ENCODE peak calls at places on chromosomes 16 and 17, in seven cellular contexts. R, H, B, J, K, D and I are unnamed samples.

GRCh38 chr17:68867759-68868516 is 87.3 kb downstream of the ABCA8 start:
- DNase-seq in R (no peak), H (no peak), B (no peak), J (no peak), K (no peak), D (no peak), I (no peak)

GRCh38 chr17:58153046-58153445 is 4.9 kb downstream of the OR4D1 start:
- DNase-seq in R (no peak), H (no peak), B (no peak), J (no peak), K (no peak), D (no peak), I (no peak)

GRCh38 chr17:55265434-55266021 is 768 bp downstream of the HLF start:
- DNase-seq in R (no peak), H (peak), B (no peak), J (peak), K (no peak), D (no peak), I (peak)

GRCh38 chr17:71845354-71845753 is 275.5 kb upstream of the SOX9 start:
- DNase-seq in R (no peak), H (no peak), B (no peak), J (no peak), K (no peak), D (no peak), I (no peak)

GRCh38 chr16:450385-450784 is 24.9 kb downstream of the RAB11FIP3 start:
- DNase-seq in R (no peak), H (no peak), B (no peak), J (no peak), K (no peak), D (no peak), I (peak)

GRCh38 chr16:528111-529011 is 849 bp downstream of the CAPN15 start:
- DNase-seq in R (peak), H (no peak), B (no peak), J (peak), K (no peak), D (peak), I (no peak)

GRCh38 chr16:55136356-55136755 is 187.6 kb upstream of the IRX6 start:
- DNase-seq in R (no peak), H (no peak), B (no peak), J (no peak), K (no peak), D (no peak), I (no peak)

GRCh38 chr16:15033309-15033707 is 22.6 kb downstream of the NTAN1 start:
- DNase-seq in R (no peak), H (peak), B (no peak), J (peak), K (no peak), D (no peak), I (no peak)

DNA sequence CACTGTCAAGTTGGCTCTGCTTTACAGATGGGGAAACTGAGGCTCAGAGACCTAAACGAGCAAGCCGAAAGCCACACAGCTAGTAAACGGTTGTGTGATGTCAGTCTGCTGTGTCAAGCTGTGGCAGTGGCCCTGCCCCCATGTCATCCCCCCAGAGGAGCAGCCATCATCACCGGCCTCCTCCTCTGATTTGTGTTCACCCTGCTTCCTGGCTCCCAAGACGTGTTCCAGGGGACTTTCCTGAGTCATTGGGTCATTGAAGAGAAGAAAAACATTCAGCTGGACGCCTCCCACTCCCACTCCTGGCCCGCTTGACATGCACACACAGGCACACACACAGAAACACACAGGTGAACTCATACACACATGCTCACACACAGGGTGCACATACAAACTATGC is 54.0 kb upstream of the CIBAR2 start:
- DNase-seq in R (no peak), H (no peak), B (no peak), J (peak), K (no peak), D (peak), I (no peak)
- TF ChIP-seq CTCF in R (no peak), H (no peak), B (no peak), J (no peak), K (no peak), D (no peak), I (no peak)

DNA sequence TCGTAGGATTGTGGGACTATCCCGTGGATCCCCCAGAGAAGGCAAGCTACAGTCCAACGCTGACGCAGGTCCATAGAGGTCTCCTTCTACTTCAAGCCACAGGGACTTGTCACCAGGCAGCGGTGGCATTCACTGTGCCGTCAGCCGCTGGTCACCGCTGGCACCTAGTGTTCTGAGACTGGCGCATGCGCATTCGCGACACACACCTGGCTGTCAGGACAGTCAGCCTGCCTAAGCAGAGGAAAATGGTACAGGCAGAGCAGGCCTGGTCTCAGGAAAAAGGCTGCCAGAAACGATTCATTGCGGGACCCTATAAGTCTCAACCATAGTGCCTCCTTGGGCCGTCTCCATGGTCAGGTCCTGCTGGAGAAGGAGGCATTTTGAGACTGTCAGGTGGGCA is 138.0 kb upstream of the WSB1 start:
- DNase-seq in R (no peak), H (peak), B (no peak), J (no peak), K (no peak), D (no peak), I (no peak)
- TF ChIP-seq CTCF in R (no peak), H (no peak), B (no peak), J (no peak), K (no peak), D (no peak), I (no peak)

DNA sequence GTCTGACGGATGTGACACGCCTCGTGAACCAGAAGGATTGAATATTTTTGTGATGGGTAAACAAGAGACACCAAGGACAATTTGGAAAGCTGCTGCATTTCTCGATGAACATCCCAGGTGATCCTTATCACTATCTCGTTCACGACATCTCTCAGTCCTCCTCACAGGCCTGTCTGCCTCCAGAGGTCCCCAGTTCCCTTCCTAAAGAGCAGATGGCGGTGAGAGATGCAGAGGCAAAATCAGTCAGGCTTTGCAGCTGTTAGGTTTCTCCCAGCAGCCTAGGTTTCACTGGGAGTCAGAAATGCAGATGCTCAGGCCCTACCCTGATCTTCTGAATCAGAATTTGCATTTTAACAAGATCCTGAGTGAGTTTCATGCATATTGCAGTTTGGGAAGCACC is 23.6 kb downstream of the SCPEP1 start:
- DNase-seq in R (no peak), H (no peak), B (no peak), J (no peak), K (no peak), D (no peak), I (no peak)
- TF ChIP-seq CTCF in R (no peak), H (no peak), B (no peak), J (no peak), K (no peak), D (no peak), I (no peak)

GRCh38 chr16:51049678-51050378 is 101.2 kb downstream of the SALL1 start:
- DNase-seq in R (no peak), H (no peak), B (no peak), J (no peak), K (no peak), D (no peak), I (no peak)
- TF ChIP-seq CTCF in R (no peak), H (no peak), B (no peak), J (no peak), K (no peak), D (no peak), I (no peak)

DNA sequence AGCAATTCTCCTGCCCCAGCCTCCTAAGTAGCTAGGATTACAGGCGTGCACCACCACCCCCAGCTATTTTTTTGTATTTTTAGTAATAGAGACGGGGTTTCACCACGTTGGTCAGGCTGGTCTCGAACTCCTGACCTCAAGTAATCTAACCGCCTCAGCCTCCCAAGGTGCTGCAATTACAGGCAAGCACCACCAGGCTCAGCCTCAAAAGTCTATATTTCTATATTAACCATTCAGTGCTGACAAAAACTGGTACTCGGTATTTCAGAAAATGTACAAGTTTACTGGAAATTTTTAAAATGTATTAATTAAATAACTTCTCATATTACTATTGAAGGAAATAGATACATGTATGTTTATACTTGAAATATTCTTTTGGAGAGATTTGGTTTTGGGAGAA is 1.4 kb upstream of the HEXD start:
- DNase-seq in R (no peak), H (no peak), B (no peak), J (no peak), K (no peak), D (no peak), I (no peak)
- TF ChIP-seq CTCF in R (no peak), H (peak), B (no peak), J (peak), K (no peak), D (no peak), I (no peak)

GRCh38 chr17:5043524-5043923 is 8.3 kb upstream of the SLC52A1 start:
- DNase-seq in R (no peak), H (no peak), B (no peak), J (no peak), K (no peak), D (no peak), I (no peak)
- TF ChIP-seq CTCF in R (no peak), H (no peak), B (no peak), J (no peak), K (no peak), D (no peak), I (no peak)

GRCh38 chr17:45949755-45950320 is 49.2 kb upstream of the STH start:
- DNase-seq in R (no peak), H (no peak), B (no peak), J (no peak), K (no peak), D (no peak), I (no peak)

GRCh38 chr17:45948498-45948880 is 50.6 kb upstream of the STH start:
- DNase-seq in R (no peak), H (no peak), B (no peak), J (peak), K (no peak), D (no peak), I (no peak)

GRCh38 chr17:45946841-45947256 is 52.2 kb upstream of the STH start:
- DNase-seq in R (no peak), H (no peak), B (no peak), J (no peak), K (no peak), D (no peak), I (no peak)

GRCh38 chr17:45950888-45951287 is 48.2 kb upstream of the STH start:
- DNase-seq in R (no peak), H (no peak), B (no peak), J (no peak), K (no peak), D (no peak), I (no peak)

DNA sequence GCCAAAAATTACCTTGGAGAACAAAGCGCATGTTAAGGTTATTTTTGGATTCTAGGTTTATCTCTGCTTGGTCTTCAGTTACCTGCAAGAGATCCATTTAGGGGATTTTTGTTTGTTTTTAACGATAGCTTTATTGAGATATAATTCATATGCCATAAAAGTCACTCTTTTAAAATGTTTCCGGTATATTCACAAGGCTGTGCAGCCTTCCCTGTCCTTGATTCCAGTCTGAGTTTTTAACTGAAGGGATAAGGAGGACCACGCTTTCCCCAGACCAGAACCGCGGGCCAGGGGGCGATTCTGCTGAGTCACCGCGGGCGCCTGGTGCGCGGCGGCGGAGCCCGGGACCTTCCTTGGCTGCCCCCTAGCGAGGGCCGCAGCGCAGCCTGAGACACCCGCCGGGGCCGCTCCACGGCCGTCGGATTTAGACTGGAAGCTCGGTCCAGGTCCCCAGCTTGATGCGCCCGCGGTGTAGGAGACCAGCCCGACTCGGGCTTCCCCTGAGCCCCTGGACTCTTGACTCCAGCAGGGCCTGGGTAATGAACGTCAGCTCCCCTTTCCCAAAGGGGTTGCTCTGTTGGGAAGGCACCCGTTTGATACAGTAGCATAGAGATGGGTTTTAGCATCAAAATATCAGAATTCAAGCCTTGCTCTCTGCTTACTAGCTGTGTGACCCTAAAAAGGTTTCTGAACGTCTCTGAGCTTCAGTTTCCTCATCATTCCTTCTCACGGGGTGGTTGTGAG is 50.0 kb upstream of the STH start:
- DNase-seq in R (peak), H (peak), B (peak), J (peak), K (peak), D (peak), I (peak)
- TF ChIP-seq CTCF in R (no peak), H (peak), B (peak), J (peak), K (peak), D (peak), I (peak)